ENCODE peak calls at places on chromosomes 12 and 14, in four cellular contexts. Q is neuronal stem cell, N is IMR-90, X is H9. V is an unnamed sample.

GRCh38 chr14:99817331-99817730 is 24.1 kb downstream of the EML1 start:
- DNase-seq in Q (no peak), N (no peak), X (no peak), V (no peak)

GRCh38 chr12:114339626-114340025 is 66.3 kb downstream of the TBX5 start:
- DNase-seq in Q (no peak), N (peak; percentile 90), X (no peak), V (no peak)

GRCh38 chr12:64109706-64110105 is 112.4 kb downstream of the KICS2 start:
- DNase-seq in Q (no peak), N (peak; percentile 44), X (no peak), V (no peak)

GRCh38 chr12:28035483-28035882 is 63.0 kb upstream of the PTHLH start:
- DNase-seq in Q (no peak), N (peak; percentile 87), X (no peak), V (no peak)

GRCh38 chr12:54287316-54288157 is 7.0 kb downstream of the HNRNPA1 start:
- DNase-seq in Q (no peak), N (no peak), X (peak; percentile 48), V (no peak)

GRCh38 chr12:58487280-58488141 is 432.8 kb downstream of the LRIG3 start:
- DNase-seq in Q (no peak), N (peak; percentile 53), X (no peak), V (no peak)

GRCh38 chr14:52917732-52918131 is 33.1 kb downstream of the FERMT2 start:
- DNase-seq in Q (no peak), N (no peak), X (no peak), V (no peak)

GRCh38 chr12:53750812-53751335 is 905 bp downstream of the CISTR start:
- DNase-seq in Q (no peak), N (peak; percentile 19), X (no peak), V (no peak)

GRCh38 chr12:113770389-113770865 is 195.7 kb downstream of the RBM19 start:
- DNase-seq in Q (no peak), N (no peak), X (no peak), V (no peak)

GRCh38 chr12:17763365-17763764 is 326.6 kb downstream of the RERGL start:
- DNase-seq in Q (no peak), N (no peak), X (no peak), V (no peak)

GRCh38 chr14:103545219-103545914 is 16.4 kb downstream of the TRMT61A start:
- DNase-seq in Q (no peak), N (no peak), X (no peak), V (no peak)

GRCh38 chr14:103544627-103545218 is 15.7 kb downstream of the TRMT61A start:
- DNase-seq in Q (no peak), N (no peak), X (no peak), V (no peak)

GRCh38 chr14:103543140-103543539 is 14.1 kb downstream of the TRMT61A start:
- DNase-seq in Q (no peak), N (no peak), X (no peak), V (no peak)

GRCh38 chr14:103542545-103543088 is 13.6 kb downstream of the TRMT61A start:
- DNase-seq in Q (peak; percentile 91), N (no peak), X (peak; percentile 94), V (no peak)

GRCh38 chr14:103543721-103544626 is 15.0 kb downstream of the TRMT61A start:
- DNase-seq in Q (no peak), N (no peak), X (no peak), V (no peak)
- H4K91ac ChIP-seq in Q (peak overlapping the region; percentile 99), N (peak overlapping the region; percentile 38), X (peak overlapping the region; percentile 6), V (no peak overlapping the region)

DNA sequence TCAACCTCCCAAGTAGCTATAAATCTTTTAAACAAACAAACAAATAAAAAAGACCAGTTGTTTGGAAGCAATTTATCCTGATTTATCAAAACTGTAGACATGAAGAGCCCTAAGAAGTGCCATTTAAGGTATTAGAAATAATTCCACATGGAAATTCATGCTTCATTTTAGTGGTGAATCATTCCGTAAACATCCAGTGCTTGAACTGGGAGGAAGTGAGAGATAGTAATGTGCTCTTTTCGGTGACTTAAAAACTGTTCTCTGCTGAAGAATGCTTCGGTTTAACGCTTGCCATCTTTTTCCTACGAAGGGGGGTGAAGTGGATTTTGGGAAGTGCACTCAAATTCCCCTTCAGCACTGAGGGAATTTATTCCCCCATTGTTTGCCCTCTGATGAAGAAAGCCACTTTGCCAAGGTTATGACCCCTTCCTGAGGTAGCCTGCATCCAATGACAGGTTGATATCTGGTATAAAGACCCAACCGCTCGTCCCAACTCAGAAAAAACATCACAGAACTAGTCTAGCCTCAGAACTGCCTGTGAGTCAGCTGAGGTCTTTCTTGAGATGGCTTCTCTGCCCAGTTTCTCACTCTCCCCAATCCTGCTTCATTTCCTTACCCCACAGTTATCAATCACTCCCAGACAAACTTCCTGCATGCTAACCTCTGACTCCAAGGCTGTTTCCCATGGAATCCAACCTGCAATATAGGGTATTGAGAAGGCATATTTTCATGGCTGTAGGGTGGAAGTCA is 244.1 kb downstream of the AEBP2 start:
- DNase-seq in Q (no peak), N (peak; percentile 73), X (no peak), V (no peak)
- H2BK120ac ChIP-seq in Q (no peak overlapping the region), N (peak overlapping the region; percentile 98), X (no peak overlapping the region), V (no peak overlapping the region)

GRCh38 chr14:29317423-29317822 is 550.8 kb downstream of the FOXG1 start:
- DNase-seq in Q (no peak), N (no peak), X (no peak), V (no peak)

GRCh38 chr14:29310210-29310609 is 543.6 kb downstream of the FOXG1 start:
- DNase-seq in Q (no peak), N (no peak), X (no peak), V (no peak)

GRCh38 chr14:29310757-29311156 is 544.2 kb downstream of the FOXG1 start:
- DNase-seq in Q (no peak), N (peak; percentile 78), X (no peak), V (no peak)

GRCh38 chr14:29316936-29317335 is 550.3 kb downstream of the FOXG1 start:
- DNase-seq in Q (no peak), N (no peak), X (no peak), V (no peak)

DNA sequence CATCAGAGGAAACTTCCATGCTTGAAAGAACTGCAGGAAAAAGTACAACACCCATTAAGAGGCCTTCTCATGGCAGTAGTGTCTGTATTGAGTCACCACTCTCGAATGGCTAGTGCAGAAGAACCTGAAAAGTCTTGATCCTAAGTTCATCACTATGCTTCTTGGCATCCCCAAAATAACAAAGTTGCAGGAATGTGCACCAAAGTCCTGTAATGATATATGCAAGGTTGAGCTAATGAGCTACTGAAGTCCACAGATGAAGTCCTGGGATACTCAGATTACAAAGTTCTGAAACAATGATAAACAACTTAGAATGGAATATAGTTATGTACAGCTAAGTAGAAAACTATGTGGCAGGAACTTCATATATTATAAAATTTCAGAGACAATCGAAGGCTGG is 545.4 kb downstream of the FOXG1 start:
- DNase-seq in Q (no peak), N (peak; percentile 47), X (no peak), V (no peak)
- H3K27ac ChIP-seq in Q (no peak overlapping the region), N (no peak overlapping the region), X (no peak overlapping the region), V (no peak overlapping the region)

GRCh38 chr12:6605425-6606330 is 1.5 kb downstream of the CHD4 start:
- DNase-seq in Q (no peak), N (peak; percentile 37), X (peak; percentile 62), V (no peak)
- H4K91ac ChIP-seq in Q (no peak overlapping the region), N (peak overlapping the region; percentile 2), X (no peak overlapping the region), V (peak overlapping the region; percentile 50)

DNA sequence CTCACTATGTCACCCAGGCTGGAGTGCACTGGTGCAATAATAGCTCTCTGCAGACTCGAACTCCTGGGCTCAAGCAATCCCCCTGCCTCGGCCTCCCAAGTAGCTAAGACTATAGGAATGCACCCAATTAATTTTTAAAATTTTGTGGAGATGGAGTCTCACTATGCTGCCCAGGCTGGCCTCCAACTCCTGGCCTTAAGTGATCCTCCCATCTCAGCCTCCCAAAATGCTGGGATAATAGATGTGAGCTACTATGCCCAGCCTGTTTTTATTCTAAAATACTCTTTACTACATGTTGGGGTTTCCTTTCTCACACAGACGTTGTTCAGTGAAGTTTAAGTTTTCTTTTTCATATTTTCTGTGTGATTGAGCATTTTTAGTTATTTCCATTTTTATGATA is 60.9 kb upstream of the DUSP6 start:
- DNase-seq in Q (no peak), N (no peak), X (no peak), V (no peak)
- H2BK120ac ChIP-seq in Q (no peak overlapping the region), N (no peak overlapping the region), X (no peak overlapping the region), V (no peak overlapping the region)

GRCh38 chr12:93316623-93316971 is 61.1 kb upstream of the NUDT4 start:
- DNase-seq in Q (no peak), N (no peak), X (no peak), V (no peak)
- H3K27ac ChIP-seq in Q (no peak overlapping the region), N (no peak overlapping the region), X (no peak overlapping the region), V (no peak overlapping the region)

V was measured in trophoblast cell.